ENCODE peak calls at places on chromosome 15, in five cellular contexts. One of them, this sample, is unnamed. For H3K27me3, the result is how much of the 10 kb centered on the place peaks cover.

GRCh38 chr15:58138106-58138505 is at the start of gene AQP9:
- DNase-seq in IMR-90: no peak
- DNase-seq in AG04450: no peak
- DNase-seq in H9: no peak
- DNase-seq in right cardiac atrium: peak
- DNase-seq in this sample: no peak

GRCh38 chr15:73048624-73049295 is 3.5 kb upstream of the NEO1 start:
- DNase-seq in IMR-90: no peak
- DNase-seq in AG04450: no peak
- DNase-seq in H9: no peak
- DNase-seq in right cardiac atrium: no peak
- DNase-seq in this sample: no peak

GRCh38 chr15:99717129-99718024 is 15.9 kb downstream of the LYSMD4 start:
- DNase-seq in IMR-90: no peak
- DNase-seq in AG04450: no peak
- DNase-seq in H9: no peak
- DNase-seq in right cardiac atrium: peak
- DNase-seq in this sample: no peak

GRCh38 chr15:62653122-62653521 is 389.4 kb upstream of the TPM1 start:
- DNase-seq in IMR-90: no peak
- DNase-seq in AG04450: no peak
- DNase-seq in H9: no peak
- DNase-seq in right cardiac atrium: no peak
- DNase-seq in this sample: no peak

GRCh38 chr15:98063871-98064270 is 103.4 kb downstream of the ARRDC4 start:
- DNase-seq in IMR-90: no peak
- DNase-seq in AG04450: no peak
- DNase-seq in H9: no peak
- DNase-seq in right cardiac atrium: no peak
- DNase-seq in this sample: no peak

GRCh38 chr15:71390101-71390500 is 274.8 kb downstream of the THSD4 start:
- DNase-seq in IMR-90: no peak
- DNase-seq in AG04450: no peak
- DNase-seq in H9: no peak
- DNase-seq in right cardiac atrium: no peak
- DNase-seq in this sample: no peak

GRCh38 chr15:74322558-74323180 is 44.8 kb downstream of the CYP11A1 start:
- DNase-seq in IMR-90: peak
- DNase-seq in AG04450: no peak
- DNase-seq in H9: peak
- DNase-seq in right cardiac atrium: peak
- DNase-seq in this sample: no peak

GRCh38 chr15:91853501-91853967 is at the start of gene SLCO3A1:
- DNase-seq in IMR-90: peak
- DNase-seq in AG04450: no peak
- DNase-seq in H9: peak
- DNase-seq in right cardiac atrium: peak
- DNase-seq in this sample: no peak

GRCh38 chr15:82135645-82136044 is 89.8 kb upstream of the MEX3B start:
- DNase-seq in IMR-90: peak
- DNase-seq in AG04450: no peak
- DNase-seq in H9: no peak
- DNase-seq in right cardiac atrium: no peak
- DNase-seq in this sample: no peak

GRCh38 chr15:69298354-69298696 is 387 bp upstream of the PAQR5 start:
- DNase-seq in IMR-90: no peak
- DNase-seq in AG04450: no peak
- DNase-seq in H9: no peak
- DNase-seq in right cardiac atrium: no peak
- DNase-seq in this sample: no peak
- H3K27me3 ChIP-seq in IMR-90: under half
- H3K27me3 ChIP-seq in AG04450: under half
- H3K27me3 ChIP-seq in H9: under half
- H3K27me3 ChIP-seq in right cardiac atrium: under half
- H3K27me3 ChIP-seq in this sample: half or more

GRCh38 chr15:49718846-49719245 is 98.0 kb downstream of the DTWD1 start:
- DNase-seq in IMR-90: no peak
- DNase-seq in AG04450: no peak
- DNase-seq in H9: no peak
- DNase-seq in right cardiac atrium: no peak
- DNase-seq in this sample: no peak
- H3K27ac ChIP-seq in IMR-90: peak
- H3K27ac ChIP-seq in AG04450: no peak
- H3K27ac ChIP-seq in H9: no peak
- H3K27ac ChIP-seq in right cardiac atrium: peak
- H3K27ac ChIP-seq in this sample: no peak

GRCh38 chr15:68435966-68436365 is 4.0 kb upstream of the ITGA11 start:
- DNase-seq in IMR-90: no peak
- DNase-seq in AG04450: no peak
- DNase-seq in H9: peak
- DNase-seq in right cardiac atrium: peak
- DNase-seq in this sample: no peak

GRCh38 chr15:68434021-68434420 is 2.1 kb upstream of the ITGA11 start:
- DNase-seq in IMR-90: no peak
- DNase-seq in AG04450: no peak
- DNase-seq in H9: peak
- DNase-seq in right cardiac atrium: no peak
- DNase-seq in this sample: no peak

GRCh38 chr15:68433551-68433950 is 1.6 kb upstream of the ITGA11 start:
- DNase-seq in IMR-90: no peak
- DNase-seq in AG04450: no peak
- DNase-seq in H9: no peak
- DNase-seq in right cardiac atrium: no peak
- DNase-seq in this sample: no peak

GRCh38 chr15:68439506-68439905 is 7.5 kb upstream of the ITGA11 start:
- DNase-seq in IMR-90: no peak
- DNase-seq in AG04450: no peak
- DNase-seq in H9: peak
- DNase-seq in right cardiac atrium: no peak
- DNase-seq in this sample: no peak

DNA sequence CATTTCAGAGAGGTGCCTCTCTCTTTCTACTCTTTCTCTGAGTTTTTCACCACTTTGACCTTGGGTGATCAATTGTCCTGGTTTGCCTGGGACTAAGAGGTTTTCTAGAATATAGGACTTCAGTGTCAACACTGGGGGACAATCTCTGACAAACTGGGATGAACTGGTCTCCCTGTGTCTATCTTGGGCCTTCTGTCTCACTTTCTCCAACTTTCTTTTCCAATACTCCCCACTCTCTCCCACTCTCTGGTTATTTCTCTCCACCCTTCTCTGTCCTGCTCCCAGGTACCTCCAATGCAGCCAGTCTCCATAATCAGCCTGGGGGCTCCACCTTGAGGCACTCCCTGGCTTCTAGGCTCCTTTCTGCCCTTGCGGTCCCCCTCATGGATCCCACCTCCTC is 4.7 kb upstream of the ITGA11 start:
- DNase-seq in IMR-90: no peak
- DNase-seq in AG04450: no peak
- DNase-seq in H9: peak
- DNase-seq in right cardiac atrium: no peak
- DNase-seq in this sample: no peak
- H3K27me3 ChIP-seq in IMR-90: under half
- H3K27me3 ChIP-seq in AG04450: under half
- H3K27me3 ChIP-seq in H9: under half
- H3K27me3 ChIP-seq in right cardiac atrium: under half
- H3K27me3 ChIP-seq in this sample: half or more

DNA sequence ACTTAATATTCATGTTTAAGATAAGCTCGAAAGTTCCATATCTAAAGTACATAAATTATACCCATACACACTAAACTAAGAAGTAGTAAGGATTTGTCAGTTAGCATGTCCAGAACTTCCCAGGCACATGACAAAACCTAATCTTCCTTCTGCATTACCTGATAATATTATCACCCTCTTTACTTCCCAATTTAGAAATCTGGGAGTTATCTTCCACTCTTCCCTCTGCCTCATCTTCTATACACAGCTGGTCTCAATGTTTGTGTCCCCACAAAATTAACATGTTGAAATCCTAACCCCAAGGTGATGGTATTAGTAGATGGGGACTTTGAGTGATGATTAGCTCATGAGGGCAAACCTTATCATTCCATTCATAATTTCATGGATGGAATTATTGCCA is 15.3 kb downstream of the GABPB1 start:
- DNase-seq in IMR-90: no peak
- DNase-seq in AG04450: no peak
- DNase-seq in H9: no peak
- DNase-seq in right cardiac atrium: no peak
- DNase-seq in this sample: no peak
- H3K27ac ChIP-seq in IMR-90: no peak
- H3K27ac ChIP-seq in AG04450: no peak
- H3K27ac ChIP-seq in H9: no peak
- H3K27ac ChIP-seq in right cardiac atrium: no peak
- H3K27ac ChIP-seq in this sample: no peak

DNA sequence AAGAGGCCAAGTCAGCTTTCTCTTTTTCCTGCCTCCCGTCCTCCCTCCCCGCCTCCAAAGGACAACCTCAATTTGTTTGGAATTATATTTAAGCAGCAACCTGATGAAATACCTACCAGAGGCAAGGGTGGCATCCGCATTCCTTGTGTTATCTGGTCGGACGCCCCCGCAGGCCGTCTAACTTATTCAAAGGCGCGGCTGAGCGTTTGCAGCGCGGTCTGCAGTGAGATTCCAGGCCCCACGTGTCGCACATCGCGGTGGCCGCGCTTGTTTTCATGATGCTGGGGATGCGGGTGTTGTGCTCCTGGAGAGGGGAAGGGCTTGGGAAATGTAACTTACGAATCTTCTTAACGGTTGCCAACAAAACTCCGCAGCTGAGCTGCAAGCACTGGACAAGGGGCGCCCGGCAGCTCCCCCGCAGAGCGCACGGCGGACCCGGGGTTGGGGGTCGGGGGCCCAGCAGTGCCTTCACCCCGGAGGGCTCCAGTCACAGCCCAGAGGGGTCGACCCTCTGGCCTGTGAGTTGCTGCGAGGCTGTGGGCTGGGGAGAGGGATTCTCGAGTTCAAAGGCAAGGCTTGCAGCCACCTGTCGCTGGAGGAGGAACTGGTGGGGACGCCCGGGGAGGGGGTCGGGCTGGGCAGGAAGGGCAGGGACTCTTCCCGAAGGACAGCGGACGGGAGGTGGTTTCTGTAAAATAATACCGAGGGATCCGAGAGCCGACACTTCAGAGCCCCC is 20.5 kb upstream of the RGMA start:
- DNase-seq in IMR-90: no peak
- DNase-seq in AG04450: no peak
- DNase-seq in H9: peak
- DNase-seq in right cardiac atrium: no peak
- DNase-seq in this sample: no peak
- H3K27me3 ChIP-seq in IMR-90: under half
- H3K27me3 ChIP-seq in AG04450: under half
- H3K27me3 ChIP-seq in H9: under half
- H3K27me3 ChIP-seq in right cardiac atrium: under half
- H3K27me3 ChIP-seq in this sample: under half

DNA sequence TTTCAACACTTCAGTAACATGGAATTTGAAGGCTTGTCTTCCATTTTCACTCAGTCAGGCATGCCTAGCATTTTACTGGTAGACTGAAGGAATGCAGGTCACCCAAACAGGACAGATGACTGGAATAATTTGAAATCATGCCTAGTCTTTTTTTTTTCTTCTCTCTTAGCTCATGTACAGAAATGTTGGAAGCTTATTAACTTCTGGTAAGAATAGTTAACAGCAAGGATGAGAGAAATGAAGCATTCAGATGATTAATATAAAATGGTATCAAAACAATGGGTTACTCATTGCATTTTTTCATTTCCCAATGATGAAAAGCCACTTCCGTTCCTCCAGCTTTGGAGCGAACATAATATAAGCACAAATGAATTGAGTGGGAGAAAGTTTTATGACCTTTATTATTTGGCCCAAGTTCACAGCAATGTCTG is 431.5 kb upstream of the RASGRP1 start:
- DNase-seq in IMR-90: peak
- DNase-seq in AG04450: peak
- DNase-seq in H9: no peak
- DNase-seq in right cardiac atrium: no peak
- DNase-seq in this sample: peak
- H3K27ac ChIP-seq in IMR-90: peak
- H3K27ac ChIP-seq in AG04450: peak
- H3K27ac ChIP-seq in H9: no peak
- H3K27ac ChIP-seq in right cardiac atrium: no peak
- H3K27ac ChIP-seq in this sample: no peak

GRCh38 chr15:29471757-29472156 is 202.1 kb upstream of the NSMCE3 start:
- DNase-seq in IMR-90: no peak
- DNase-seq in AG04450: no peak
- DNase-seq in H9: no peak
- DNase-seq in right cardiac atrium: no peak
- DNase-seq in this sample: no peak

GRCh38 chr15:29470311-29470710 is 200.7 kb upstream of the NSMCE3 start:
- DNase-seq in IMR-90: no peak
- DNase-seq in AG04450: no peak
- DNase-seq in H9: no peak
- DNase-seq in right cardiac atrium: no peak
- DNase-seq in this sample: no peak

GRCh38 chr15:29470794-29471193 is 201.2 kb upstream of the NSMCE3 start:
- DNase-seq in IMR-90: no peak
- DNase-seq in AG04450: no peak
- DNase-seq in H9: no peak
- DNase-seq in right cardiac atrium: no peak
- DNase-seq in this sample: no peak

GRCh38 chr15:29472901-29473423 is 203.3 kb upstream of the NSMCE3 start:
- DNase-seq in IMR-90: no peak
- DNase-seq in AG04450: no peak
- DNase-seq in H9: no peak
- DNase-seq in right cardiac atrium: no peak
- DNase-seq in this sample: no peak

GRCh38 chr15:29471306-29471705 is 201.7 kb upstream of the NSMCE3 start:
- DNase-seq in IMR-90: no peak
- DNase-seq in AG04450: no peak
- DNase-seq in H9: no peak
- DNase-seq in right cardiac atrium: no peak
- DNase-seq in this sample: no peak
- H3K27me3 ChIP-seq in IMR-90: under half
- H3K27me3 ChIP-seq in AG04450: under half
- H3K27me3 ChIP-seq in H9: under half
- H3K27me3 ChIP-seq in right cardiac atrium: under half
- H3K27me3 ChIP-seq in this sample: under half